ENCODE peak calls at places on chromosomes 2 and 18, in eight cellular contexts. E is activated T-cell treated with anti-CD3 and anti-CD28 coated beads for 4 hours; L is EH; B is amniotic epithelial cell; U is activated CD8-positive, alpha-beta memory T cell treated with anti-CD3 and anti-CD28 coated beads, Interleukin-2, amount 50 U/mL, for 4 hours; S is amygdala; A is NCI-H1436 treated with DMSO at 0.1 percent for 48 hours; F is CD8-positive, alpha-beta memory T cell. K is an unnamed sample.

GRCh38 chr2:202290316-202290715 is 24.8 kb downstream of the NOP58 start:
- DNase-seq in E (no peak), L (peak), B (no peak), U (no peak), S (no peak), A (no peak), F (no peak), K (peak)

GRCh38 chr2:136572335-136572734 is 193.0 kb upstream of the THSD7B start:
- DNase-seq in E (no peak), L (no peak), B (no peak), U (no peak), S (no peak), A (no peak), F (no peak), K (no peak)

GRCh38 chr18:63402246-63403164 is 19.8 kb downstream of the VPS4B start:
- DNase-seq in E (no peak), L (no peak), B (no peak), U (no peak), S (no peak), A (no peak), F (no peak), K (no peak)

GRCh38 chr2:12980817-12981216 is 264.1 kb downstream of the TRIB2 start:
- DNase-seq in E (no peak), L (no peak), B (no peak), U (no peak), S (no peak), A (no peak), F (no peak), K (no peak)

GRCh38 chr18:32803571-32803970 is 30.7 kb upstream of the KLHL14 start:
- DNase-seq in E (no peak), L (no peak), B (no peak), U (no peak), S (no peak), A (no peak), F (no peak), K (no peak)

GRCh38 chr2:154886316-154886715 is 187.8 kb downstream of the KCNJ3 start:
- DNase-seq in E (no peak), L (no peak), B (no peak), U (no peak), S (no peak), A (no peak), F (no peak), K (no peak)

GRCh38 chr2:127386246-127386645 is 1.5 kb downstream of the MAP3K2 start:
- DNase-seq in E (no peak), L (no peak), B (peak), U (no peak), S (no peak), A (no peak), F (no peak), K (peak)

GRCh38 chr2:131431336-131431735 is 44.6 kb upstream of the TUBA3D start:
- DNase-seq in E (no peak), L (peak), B (peak), U (no peak), S (no peak), A (no peak), F (no peak), K (no peak)

GRCh38 chr2:73821227-73821626 is 7.5 kb upstream of the STAMBP start:
- DNase-seq in E (no peak), L (no peak), B (no peak), U (no peak), S (no peak), A (no peak), F (no peak), K (no peak)

GRCh38 chr2:788227-789032 is 111.2 kb upstream of the TMEM18 start:
- DNase-seq in E (no peak), L (no peak), B (no peak), U (no peak), S (no peak), A (no peak), F (no peak), K (no peak)

GRCh38 chr2:44392338-44392943 is 30.7 kb downstream of the CAMKMT start:
- DNase-seq in E (peak), L (peak), B (peak), U (peak), S (no peak), A (no peak), F (peak), K (peak)

GRCh38 chr18:23529597-23529996 is 26.3 kb downstream of the RMC1 start:
- DNase-seq in E (no peak), L (peak), B (peak), U (no peak), S (no peak), A (no peak), F (no peak), K (peak)

GRCh38 chr2:78940998-78941397 is 84.5 kb upstream of the REG3G start:
- DNase-seq in E (no peak), L (no peak), B (no peak), U (no peak), S (no peak), A (no peak), F (no peak), K (no peak)

GRCh38 chr2:159073256-159073655 is 104.8 kb downstream of the TANC1 start:
- DNase-seq in E (no peak), L (peak), B (peak), U (no peak), S (no peak), A (no peak), F (no peak), K (peak)

GRCh38 chr2:96691022-96691612 is 48.6 kb downstream of the FER1L5 start:
- DNase-seq in E (no peak), L (no peak), B (no peak), U (no peak), S (no peak), A (no peak), F (no peak), K (no peak)

GRCh38 chr2:36462311-36462710 is 106.7 kb downstream of the CRIM1 start:
- DNase-seq in E (no peak), L (no peak), B (no peak), U (no peak), S (no peak), A (no peak), F (no peak), K (no peak)

GRCh38 chr2:230668184-230668938 is 44.3 kb upstream of the CAB39 start:
- DNase-seq in E (no peak), L (peak), B (no peak), U (no peak), S (peak), A (no peak), F (no peak), K (peak)

GRCh38 chr2:239106314-239106908 is 258.5 kb downstream of the TWIST2 start:
- DNase-seq in E (no peak), L (peak), B (peak), U (no peak), S (peak), A (no peak), F (no peak), K (peak)

GRCh38 chr2:100140582-100140981 is 1.8 kb downstream of the AFF3 start:
- DNase-seq in E (no peak), L (no peak), B (no peak), U (no peak), S (no peak), A (no peak), F (no peak), K (no peak)

GRCh38 chr2:227884511-227884947 is 13.1 kb downstream of the DAW1 start:
- DNase-seq in E (peak), L (peak), B (peak), U (peak), S (no peak), A (no peak), F (peak), K (peak)

GRCh38 chr2:54878182-54878581 is 154.7 kb downstream of the EML6 start:
- DNase-seq in E (no peak), L (no peak), B (no peak), U (no peak), S (no peak), A (no peak), F (no peak), K (no peak)

GRCh38 chr2:236369606-236370005 is 105.4 kb upstream of the ASB18 start:
- DNase-seq in E (no peak), L (peak), B (no peak), U (no peak), S (no peak), A (no peak), F (no peak), K (no peak)

GRCh38 chr2:3151153-3151918 is 226.3 kb downstream of the EIPR1 start:
- DNase-seq in E (no peak), L (no peak), B (no peak), U (no peak), S (no peak), A (peak), F (no peak), K (no peak)

GRCh38 chr2:74142340-74142739 is 5.4 kb downstream of the BOLA3 start:
- DNase-seq in E (no peak), L (peak), B (no peak), U (no peak), S (no peak), A (no peak), F (no peak), K (no peak)

GRCh38 chr2:114728372-114728771 is 285.9 kb downstream of the DPP10 start:
- DNase-seq in E (no peak), L (no peak), B (no peak), U (no peak), S (no peak), A (no peak), F (no peak), K (no peak)

GRCh38 chr2:48482774-48483173 is 47.2 kb upstream of the STON1 start:
- DNase-seq in E (no peak), L (no peak), B (peak), U (no peak), S (peak), A (no peak), F (no peak), K (no peak)

GRCh38 chr18:31876707-31877106 is 66.2 kb downstream of the TRAPPC8 start:
- DNase-seq in E (no peak), L (peak), B (no peak), U (no peak), S (no peak), A (no peak), F (no peak), K (no peak)

GRCh38 chr2:29389686-29390085 is 274.5 kb downstream of the CLIP4 start:
- DNase-seq in E (no peak), L (no peak), B (no peak), U (no peak), S (no peak), A (no peak), F (no peak), K (no peak)

GRCh38 chr18:22514655-22515054 is 96.9 kb upstream of the CTAGE1 start:
- DNase-seq in E (no peak), L (no peak), B (no peak), U (no peak), S (no peak), A (no peak), F (no peak), K (no peak)

GRCh38 chr18:54829856-54830255 is 1.6 kb downstream of the RAB27B start:
- DNase-seq in E (no peak), L (no peak), B (peak), U (no peak), S (no peak), A (no peak), F (no peak), K (no peak)

GRCh38 chr2:14827226-14828023 is 194.9 kb downstream of the LRATD1 start:
- DNase-seq in E (no peak), L (no peak), B (no peak), U (no peak), S (no peak), A (no peak), F (no peak), K (no peak)

K was measured in adipocyte.